ENCODE peak calls at places on chromosomes 11 and 22, in seven cellular contexts. X is trophoblast cell, M is IMR-90, I is mesenchymal stem cell, S is H1, A is H9, O is mesendoderm. Y is an unnamed sample.

GRCh38 chr11:117828641-117829368 is 4.3 kb upstream of the FXYD2 start:
- DNase-seq in X (peak), M (peak), I (peak), S (no peak), A (peak), O (peak), Y (no peak)

GRCh38 chr11:77121876-77122575 is 6.0 kb upstream of the MYO7A start:
- DNase-seq in X (no peak), M (no peak), I (no peak), S (no peak), A (no peak), O (no peak), Y (no peak)

GRCh38 chr11:70503878-70504240 is 105.5 kb downstream of the CTTN start:
- DNase-seq in X (no peak), M (no peak), I (peak), S (no peak), A (peak), O (peak), Y (no peak)

GRCh38 chr11:104286129-104286528 is 122.2 kb upstream of the PDGFD start:
- DNase-seq in X (no peak), M (no peak), I (no peak), S (no peak), A (no peak), O (no peak), Y (no peak)

GRCh38 chr22:20571531-20572007 is 64.2 kb downstream of the MED15 start:
- DNase-seq in X (peak), M (no peak), I (peak), S (no peak), A (peak), O (peak), Y (peak)

GRCh38 chr11:72950685-72951084 is 136.5 kb downstream of the ATG16L2 start:
- DNase-seq in X (no peak), M (no peak), I (no peak), S (no peak), A (no peak), O (peak), Y (no peak)

GRCh38 chr11:129075757-129076156 is 116.4 kb downstream of the ARHGAP32 start:
- DNase-seq in X (peak), M (no peak), I (no peak), S (no peak), A (no peak), O (peak), Y (no peak)

GRCh38 chr11:44716256-44716655 is 10.5 kb upstream of the TSPAN18 start:
- DNase-seq in X (no peak), M (no peak), I (no peak), S (no peak), A (no peak), O (no peak), Y (no peak)

GRCh38 chr11:39668640-39669039 is 1790.8 kb downstream of the LRRC4C start:
- DNase-seq in X (peak), M (no peak), I (peak), S (no peak), A (no peak), O (no peak), Y (no peak)

GRCh38 chr11:19519344-19519743 is 193.3 kb upstream of the NAV2 start:
- DNase-seq in X (no peak), M (no peak), I (no peak), S (no peak), A (no peak), O (no peak), Y (peak)

GRCh38 chr11:22479986-22480740 is 142.0 kb downstream of the SLC17A6 start:
- DNase-seq in X (no peak), M (no peak), I (no peak), S (no peak), A (no peak), O (no peak), Y (no peak)

GRCh38 chr11:89159974-89160373 is 17.7 kb upstream of the TYR start:
- DNase-seq in X (no peak), M (no peak), I (no peak), S (no peak), A (no peak), O (no peak), Y (no peak)

GRCh38 chr11:74989269-74989655 is 529 bp downstream of the NEU3 start:
- DNase-seq in X (peak), M (peak), I (no peak), S (no peak), A (no peak), O (no peak), Y (no peak)

GRCh38 chr11:19232910-19233503 is 7.7 kb downstream of the E2F8 start:
- DNase-seq in X (peak), M (peak), I (peak), S (no peak), A (no peak), O (peak), Y (no peak)

GRCh38 chr11:74327076-74327475 is 15.6 kb upstream of the P4HA3 start:
- DNase-seq in X (no peak), M (no peak), I (no peak), S (no peak), A (no peak), O (no peak), Y (no peak)

GRCh38 chr22:40635940-40636379 is 559 bp downstream of the MRTFA start:
- DNase-seq in X (no peak), M (no peak), I (peak), S (no peak), A (peak), O (no peak), Y (no peak)

GRCh38 chr11:2272241-2272945 is 2.0 kb upstream of the ASCL2 start:
- DNase-seq in X (no peak), M (no peak), I (no peak), S (no peak), A (no peak), O (no peak), Y (no peak)

GRCh38 chr11:764322-765024 is 12.8 kb downstream of the GATD1 start:
- DNase-seq in X (no peak), M (no peak), I (no peak), S (no peak), A (no peak), O (no peak), Y (no peak)

GRCh38 chr11:33779849-33780528 is 5.7 kb upstream of the FBXO3 start:
- DNase-seq in X (peak), M (peak), I (peak), S (no peak), A (no peak), O (peak), Y (no peak)

GRCh38 chr11:17918049-17918605 is 94.7 kb downstream of the SERGEF start:
- DNase-seq in X (peak), M (no peak), I (no peak), S (no peak), A (peak), O (no peak), Y (no peak)

GRCh38 chr11:17923213-17923612 is 89.6 kb downstream of the SERGEF start:
- DNase-seq in X (peak), M (no peak), I (no peak), S (no peak), A (no peak), O (peak), Y (no peak)

GRCh38 chr11:17921620-17922473 is 91.0 kb downstream of the SERGEF start:
- DNase-seq in X (peak), M (peak), I (peak), S (no peak), A (no peak), O (no peak), Y (no peak)

GRCh38 chr11:17924713-17925112 is 88.1 kb downstream of the SERGEF start:
- DNase-seq in X (no peak), M (no peak), I (no peak), S (no peak), A (no peak), O (no peak), Y (no peak)

GRCh38 chr11:17922474-17922788 is 90.4 kb downstream of the SERGEF start:
- DNase-seq in X (no peak), M (no peak), I (no peak), S (no peak), A (no peak), O (no peak), Y (no peak)
- H2BK5ac ChIP-seq in X (no peak), M (no peak), I (no peak), S (no peak), A (no peak), O (no peak), Y (no peak)

GRCh38 chr11:68764746-68765145 is 13.4 kb upstream of the TESMIN start:
- DNase-seq in X (no peak), M (no peak), I (no peak), S (no peak), A (no peak), O (no peak), Y (no peak)
- H2BK5ac ChIP-seq in X (no peak), M (no peak), I (no peak), S (no peak), A (no peak), O (no peak), Y (no peak)

DNA sequence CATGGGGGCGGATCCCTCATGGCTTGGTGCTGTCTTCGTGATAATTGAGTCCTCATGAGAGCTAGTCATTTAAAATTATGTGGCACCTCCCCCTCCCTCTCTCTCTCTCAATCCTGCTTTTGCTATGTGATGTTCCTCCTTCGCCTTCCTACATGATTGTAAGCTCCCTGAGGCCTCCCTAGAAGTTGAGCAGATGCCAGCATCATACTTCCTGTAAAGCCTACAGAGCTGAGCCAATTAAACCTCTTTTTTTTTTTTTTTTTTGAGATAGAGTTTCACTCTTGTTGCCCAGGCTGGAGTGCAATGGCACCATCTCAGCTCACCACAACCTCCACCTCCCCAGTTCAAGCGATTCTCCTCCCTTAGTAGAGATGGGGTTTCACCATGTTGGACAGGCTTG is 9.7 kb upstream of the MTCH2 start:
- DNase-seq in X (no peak), M (no peak), I (no peak), S (no peak), A (no peak), O (no peak), Y (no peak)
- H2BK5ac ChIP-seq in X (no peak), M (no peak), I (no peak), S (no peak), A (no peak), O (no peak), Y (no peak)

GRCh38 chr11:116135897-116136296 is 631.7 kb upstream of the CADM1 start:
- DNase-seq in X (no peak), M (no peak), I (no peak), S (no peak), A (no peak), O (no peak), Y (no peak)

GRCh38 chr11:116136987-116137674 is 632.9 kb upstream of the CADM1 start:
- DNase-seq in X (no peak), M (no peak), I (no peak), S (no peak), A (no peak), O (no peak), Y (no peak)

GRCh38 chr11:116132273-116132978 is 628.2 kb upstream of the CADM1 start:
- DNase-seq in X (no peak), M (no peak), I (no peak), S (no peak), A (no peak), O (no peak), Y (no peak)

GRCh38 chr11:116137753-116138152 is 633.5 kb upstream of the CADM1 start:
- DNase-seq in X (no peak), M (no peak), I (no peak), S (no peak), A (no peak), O (no peak), Y (no peak)

DNA sequence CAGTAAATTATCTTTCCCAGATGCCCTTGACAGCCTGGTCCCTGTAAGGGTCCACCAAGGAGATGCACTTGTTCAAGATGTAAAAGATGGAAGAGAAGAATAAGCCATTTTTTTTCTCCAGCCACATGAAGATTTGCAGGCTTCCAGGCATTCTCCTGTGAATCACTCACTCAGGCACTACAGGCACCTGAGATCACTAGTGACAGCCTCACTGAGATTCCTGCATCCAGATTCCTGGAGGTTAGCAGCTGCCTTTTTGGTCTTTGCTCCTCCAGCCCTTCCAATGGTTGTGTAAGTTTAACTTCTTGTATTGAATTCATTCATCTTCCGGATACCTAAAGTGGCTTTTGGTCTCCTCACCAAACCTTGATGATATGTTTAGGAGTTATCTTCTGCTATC is 630.2 kb upstream of the CADM1 start:
- DNase-seq in X (peak), M (no peak), I (no peak), S (no peak), A (no peak), O (no peak), Y (no peak)
- H2BK5ac ChIP-seq in X (no peak), M (no peak), I (no peak), S (no peak), A (no peak), O (no peak), Y (no peak)

GRCh38 chr11:126988655-126989054 is 11.9 kb downstream of the KIRREL3 start:
- DNase-seq in X (no peak), M (no peak), I (no peak), S (no peak), A (no peak), O (no peak), Y (no peak)
- H2BK5ac ChIP-seq in X (no peak), M (no peak), I (no peak), S (no peak), A (no peak), O (no peak), Y (no peak)

GRCh38 chr11:13036235-13036634 is 27.1 kb downstream of the RASSF10 start:
- DNase-seq in X (peak), M (no peak), I (no peak), S (no peak), A (no peak), O (no peak), Y (no peak)
- H2BK5ac ChIP-seq in X (no peak), M (no peak), I (no peak), S (no peak), A (no peak), O (no peak), Y (no peak)

Y was measured in neuronal stem cell.